ENCODE peak calls at places on chromosomes 12 and 14, in eight cellular contexts. U is A549, M is IMR-90, H is GM12878, F is WTC11, B is HepG2, N is SK-N-SH, T is K562. Z is an unnamed sample.

GRCh38 chr12:50059440-50060119 is 2.2 kb downstream of the ASIC1 start:
- DNase-seq in T (no peak), F (no peak), B (no peak), M (peak), U (no peak), H (no peak), N (no peak), Z (no peak)

GRCh38 chr14:22344673-22345072 is 244.4 kb downstream of the DAD1 start:
- DNase-seq in U (no peak), B (no peak), H (no peak), N (no peak), M (no peak), F (no peak), T (no peak), Z (no peak)

GRCh38 chr14:95257521-95257920 is 62.2 kb downstream of the CLMN start:
- DNase-seq in N (no peak), M (no peak), F (no peak), T (no peak), H (no peak), U (no peak), B (no peak), Z (no peak)

GRCh38 chr12:75892779-75893408 is 138.7 kb downstream of the PHLDA1 start:
- DNase-seq in M (peak), N (no peak), B (no peak), U (no peak), T (peak), F (no peak), H (no peak), Z (no peak)

GRCh38 chr12:85423947-85424346 is 143.9 kb downstream of the ALX1 start:
- DNase-seq in F (no peak), N (no peak), M (no peak), B (no peak), T (no peak), H (no peak), U (no peak), Z (no peak)

GRCh38 chr14:95273041-95273978 is 46.4 kb downstream of the CLMN start:
- DNase-seq in B (peak), T (no peak), M (no peak), N (no peak), H (no peak), F (no peak), U (no peak), Z (no peak)

GRCh38 chr14:104431929-104432541 is 147.5 kb upstream of the C14orf180 start:
- DNase-seq in H (no peak), B (no peak), M (no peak), U (no peak), T (peak), F (peak), N (no peak), Z (no peak)

GRCh38 chr14:53226553-53226952 is 73.4 kb upstream of the DDHD1 start:
- DNase-seq in N (no peak), B (no peak), T (no peak), F (no peak), M (peak), U (no peak), H (no peak), Z (no peak)

GRCh38 chr12:6697584-6698351 is 2.8 kb downstream of the PIANP start:
- DNase-seq in N (peak), H (no peak), T (peak), B (peak), M (peak), F (peak), U (peak), Z (peak)

GRCh38 chr12:1579626-1580025 is 14.8 kb downstream of the FBXL14 start:
- DNase-seq in U (no peak), M (peak), B (no peak), H (no peak), F (no peak), T (no peak), N (no peak), Z (no peak)

GRCh38 chr14:34122081-34122480 is 171.2 kb upstream of the EGLN3 start:
- DNase-seq in F (no peak), U (no peak), H (no peak), B (no peak), N (no peak), M (no peak), T (no peak), Z (no peak)

GRCh38 chr12:2306686-2307249 is 254.0 kb downstream of the CACNA1C start:
- DNase-seq in T (no peak), N (no peak), B (no peak), U (no peak), F (no peak), M (no peak), H (no peak), Z (no peak)

GRCh38 chr12:63006536-63006935 is 71.6 kb upstream of the PPM1H start:
- DNase-seq in F (no peak), U (no peak), B (no peak), M (no peak), N (no peak), H (no peak), T (no peak), Z (no peak)

GRCh38 chr14:75301666-75302325 is 23.2 kb downstream of the FOS start:
- DNase-seq in H (no peak), M (no peak), B (no peak), F (no peak), N (no peak), U (no peak), T (peak), Z (no peak)

GRCh38 chr12:32589165-32589891 is 89.8 kb upstream of the DNM1L start:
- DNase-seq in N (no peak), U (no peak), T (no peak), M (no peak), H (no peak), F (no peak), B (no peak), Z (no peak)

GRCh38 chr12:98399532-98399931 is 115.9 kb upstream of the TMPO start:
- DNase-seq in U (peak), T (peak), N (no peak), F (peak), B (peak), M (peak), H (no peak), Z (peak)

GRCh38 chr12:106118-106561 is 39.6 kb downstream of the IQSEC3 start:
- DNase-seq in B (peak), T (peak), N (no peak), M (no peak), H (peak), U (peak), F (peak), Z (no peak)

GRCh38 chr14:100660498-100661339 is 66.0 kb upstream of the DLK1 start:
- DNase-seq in H (no peak), F (no peak), M (peak), B (peak), T (no peak), N (no peak), U (no peak), Z (no peak)

GRCh38 chr14:64387232-64387737 is 868 bp upstream of the MTHFD1 start:
- DNase-seq in T (peak), M (peak), F (no peak), U (peak), H (no peak), B (peak), N (peak), Z (no peak)

GRCh38 chr12:29241821-29242591 is 92.9 kb downstream of the FAR2 start:
- DNase-seq in N (peak), H (peak), U (no peak), T (no peak), F (no peak), B (peak), M (peak), Z (no peak)

GRCh38 chr14:51823706-51824105 is 36.7 kb upstream of the GNG2 start:
- DNase-seq in N (no peak), H (no peak), B (no peak), U (no peak), F (no peak), M (peak), T (no peak), Z (no peak)

GRCh38 chr12:58029260-58029659 is 87.9 kb downstream of the ATP23 start:
- DNase-seq in M (no peak), N (no peak), T (no peak), U (no peak), F (no peak), B (no peak), H (no peak), Z (no peak)

GRCh38 chr12:58026421-58026820 is 85.1 kb downstream of the ATP23 start:
- DNase-seq in F (no peak), H (no peak), M (no peak), U (no peak), T (no peak), B (no peak), N (no peak), Z (no peak)

GRCh38 chr12:58028294-58028693 is 86.9 kb downstream of the ATP23 start:
- DNase-seq in T (no peak), H (no peak), F (no peak), M (no peak), N (no peak), B (no peak), U (no peak), Z (no peak)

GRCh38 chr12:58025431-58025830 is 84.1 kb downstream of the ATP23 start:
- DNase-seq in M (no peak), B (no peak), T (no peak), F (no peak), N (no peak), H (no peak), U (no peak), Z (no peak)

DNA sequence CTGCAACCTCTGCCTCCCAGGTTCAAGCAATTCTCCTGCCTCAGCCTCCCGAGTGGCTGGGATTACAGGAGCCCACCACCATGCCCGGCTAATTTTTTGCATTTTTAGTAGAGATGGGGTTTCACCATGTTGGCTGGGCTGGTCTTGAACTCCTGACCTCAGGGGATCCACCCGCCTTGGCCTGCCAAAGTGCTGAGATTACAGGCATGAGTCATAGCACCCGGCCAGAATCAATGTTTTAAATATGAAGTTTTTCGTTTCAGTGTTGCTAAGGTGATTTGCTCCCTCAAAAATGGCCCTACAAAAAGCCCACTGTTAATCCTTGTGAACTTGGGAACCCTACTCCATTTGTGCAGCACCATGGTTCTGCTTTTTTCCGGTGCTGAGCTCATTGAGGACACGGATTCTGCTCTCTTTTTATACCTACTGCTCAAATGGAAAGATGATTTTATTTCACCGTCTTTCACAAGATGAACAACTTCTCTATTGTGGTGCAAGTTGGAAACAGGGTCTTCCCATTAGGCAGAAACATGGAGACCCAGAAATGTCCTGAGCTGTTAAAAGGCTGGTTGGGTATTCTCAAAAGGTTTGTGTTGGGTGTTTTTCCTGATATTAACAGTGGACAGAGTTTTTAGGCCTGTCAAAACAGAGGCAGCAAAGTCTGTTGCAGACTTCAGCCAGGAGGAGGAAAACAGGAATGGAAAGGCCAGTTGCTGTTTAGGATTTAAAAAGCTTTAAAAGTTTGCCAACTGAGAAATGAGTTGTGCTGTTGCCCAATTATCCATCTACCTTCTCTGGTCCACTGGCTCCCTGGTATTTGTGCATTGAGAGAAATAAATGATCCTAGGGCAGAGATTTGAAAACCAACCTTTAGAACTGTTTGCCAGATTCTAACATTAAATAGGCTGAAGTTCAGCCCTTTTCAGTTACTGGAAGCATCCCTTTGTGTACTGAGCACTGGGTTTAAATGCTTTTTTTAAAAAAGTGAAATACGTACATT is 85.8 kb downstream of the ATP23 start:
- DNase-seq in F (no peak), N (no peak), U (no peak), T (no peak), M (no peak), H (no peak), B (no peak), Z (no peak)
- TF ChIP-seq USF2 in F (no peak), N (no peak), U (no peak), T (no peak), M (no peak), H (no peak), B (no peak), Z (no peak)

GRCh38 chr12:94263905-94264655 is 115.7 kb downstream of the PLXNC1 start:
- DNase-seq in U (no peak), F (peak), B (no peak), N (no peak), H (no peak), M (no peak), T (no peak), Z (peak)
- TF ChIP-seq USF2 in U (no peak), F (no peak), B (no peak), N (no peak), H (no peak), M (no peak), T (no peak), Z (no peak)

DNA sequence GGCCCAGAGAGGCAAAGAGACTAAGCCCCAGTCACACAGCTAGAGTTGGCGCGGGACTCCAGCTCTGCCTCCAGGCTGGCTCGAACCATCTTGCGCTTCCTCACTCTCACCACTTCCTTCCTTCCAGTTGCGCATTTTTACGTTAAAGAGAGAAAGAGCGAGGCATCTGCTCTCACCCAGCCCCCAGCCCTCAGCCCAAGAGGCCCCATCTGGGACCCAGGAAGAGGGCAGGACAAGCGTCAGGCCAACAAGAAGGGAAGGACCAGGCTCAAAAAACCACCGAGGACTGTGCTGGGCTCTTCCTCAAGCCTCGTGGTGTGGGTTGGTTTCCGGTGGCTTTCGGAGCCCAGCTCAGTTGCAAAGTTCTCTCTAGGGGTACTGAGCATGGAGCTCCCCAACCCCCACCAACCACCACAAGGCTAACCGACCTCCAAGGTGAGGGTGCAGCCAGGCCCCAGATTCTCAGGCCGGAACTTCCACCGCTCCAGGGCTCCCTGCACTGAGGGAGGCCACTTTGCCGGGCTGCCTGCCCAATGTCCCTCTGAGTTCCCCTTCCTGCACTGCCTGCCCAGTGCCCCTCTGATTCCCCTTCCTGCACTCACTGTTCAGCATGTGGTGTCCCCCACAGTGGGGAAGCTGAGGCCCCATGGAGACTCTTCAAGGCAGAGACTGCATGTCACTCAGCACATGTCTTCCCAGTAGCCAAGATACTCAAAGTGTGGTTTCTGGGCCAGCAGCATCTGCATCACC is 35.9 kb downstream of the TESC start:
- DNase-seq in M (no peak), T (no peak), B (no peak), H (peak), N (no peak), F (no peak), U (no peak), Z (no peak)
- TF ChIP-seq USF2 in M (no peak), T (no peak), B (no peak), H (no peak), N (no peak), F (peak), U (no peak), Z (no peak)

GRCh38 chr12:66638666-66639065 is 40.2 kb downstream of the GRIP1 start:
- DNase-seq in F (no peak), T (no peak), U (no peak), B (no peak), H (no peak), M (no peak), N (no peak), Z (no peak)

GRCh38 chr12:66637693-66638301 is 41.1 kb downstream of the GRIP1 start:
- DNase-seq in F (no peak), H (no peak), N (no peak), T (no peak), B (no peak), U (no peak), M (no peak), Z (no peak)

GRCh38 chr12:66636771-66637170 is 42.1 kb downstream of the GRIP1 start:
- DNase-seq in N (no peak), F (no peak), T (no peak), U (no peak), B (no peak), M (no peak), H (no peak), Z (no peak)

GRCh38 chr12:66629138-66629880 is 49.6 kb downstream of the GRIP1 start:
- DNase-seq in U (no peak), N (no peak), T (no peak), M (no peak), F (no peak), B (peak), H (no peak), Z (no peak)

DNA sequence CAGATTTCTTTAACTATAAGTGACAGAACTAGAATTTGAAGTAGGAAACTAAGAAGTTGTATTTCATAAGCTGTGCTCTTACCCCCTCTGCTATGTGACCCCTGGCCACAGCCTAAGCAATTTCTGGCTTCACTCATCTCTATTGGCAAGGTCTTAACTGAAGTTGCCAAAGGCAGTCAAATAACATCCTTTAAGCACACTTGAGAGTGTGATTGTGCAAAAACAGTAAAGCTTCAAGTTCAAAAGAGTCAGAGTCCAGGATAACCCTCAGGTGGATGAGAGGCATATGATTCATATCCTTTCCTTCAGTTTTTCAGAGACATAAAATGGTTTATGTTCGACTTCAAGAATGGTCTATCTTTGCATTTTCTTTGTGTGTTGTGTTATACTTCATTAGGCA is 45.2 kb downstream of the GRIP1 start:
- DNase-seq in N (no peak), B (no peak), F (no peak), T (no peak), H (no peak), M (no peak), U (no peak), Z (no peak)
- TF ChIP-seq USF2 in N (no peak), B (no peak), F (no peak), T (no peak), H (no peak), M (no peak), U (no peak), Z (no peak)

DNA sequence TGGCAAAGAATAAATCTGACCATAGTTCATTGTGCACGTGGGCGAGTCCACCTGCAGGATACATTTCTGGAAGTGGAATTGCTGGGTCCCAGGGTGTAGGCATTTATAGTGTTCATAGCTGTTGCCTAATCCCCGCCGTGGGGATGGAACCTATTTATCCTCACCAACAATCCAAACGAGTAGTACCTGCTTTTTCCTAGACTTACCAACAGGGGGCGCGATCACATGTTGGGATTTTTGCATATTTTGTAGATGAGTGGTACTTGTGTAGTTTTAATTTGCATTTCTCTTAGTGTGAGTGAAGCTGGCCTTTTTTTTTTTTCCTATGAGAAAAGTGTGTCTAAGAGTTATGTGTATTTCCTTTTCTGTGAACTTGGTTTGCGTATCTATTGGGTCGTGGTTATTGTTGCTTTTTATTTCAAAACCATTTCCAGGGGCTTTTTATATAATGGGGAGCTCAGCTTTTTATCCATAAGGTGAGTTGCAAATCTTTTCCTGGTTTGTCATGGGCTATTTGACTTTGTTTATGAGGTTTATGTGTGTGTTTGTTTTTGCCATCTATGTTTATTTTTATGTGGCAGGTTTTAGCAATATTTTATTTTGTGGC is 67.2 kb downstream of the CCDC92 start:
- DNase-seq in M (peak), F (peak), N (peak), B (peak), U (peak), T (peak), H (peak), Z (no peak)
- TF ChIP-seq USF2 in M (peak), F (no peak), N (no peak), B (no peak), U (no peak), T (no peak), H (no peak), Z (no peak)

DNA sequence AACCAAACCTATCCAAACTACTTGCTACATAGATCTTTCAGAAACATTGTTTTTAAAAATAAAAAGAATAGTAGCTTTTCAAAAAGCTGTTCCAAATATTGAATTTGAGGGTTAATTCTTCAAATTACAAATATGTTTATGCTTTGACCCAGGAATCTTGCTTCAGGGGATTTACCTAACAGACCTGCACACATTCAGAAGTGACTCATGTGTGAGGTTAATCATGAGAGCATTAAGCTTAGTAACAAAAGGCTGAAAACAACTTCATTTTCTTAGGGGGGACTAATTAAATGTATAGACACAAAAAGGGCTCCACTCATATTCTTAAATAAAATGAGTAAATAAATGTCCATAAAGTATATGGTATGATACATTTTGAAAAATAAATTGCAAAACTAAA is 672.4 kb upstream of the FLRT2 start:
- DNase-seq in N (no peak), M (no peak), H (no peak), B (no peak), T (no peak), F (no peak), U (no peak), Z (no peak)
- TF ChIP-seq USF2 in N (no peak), M (no peak), H (no peak), B (no peak), T (no peak), F (no peak), U (no peak), Z (no peak)

GRCh38 chr12:42987216-42987631 is 397.7 kb upstream of the PRICKLE1 start:
- DNase-seq in H (no peak), B (no peak), F (no peak), N (peak), U (no peak), T (no peak), M (no peak), Z (no peak)
- TF ChIP-seq USF2 in H (no peak), B (no peak), F (no peak), N (no peak), U (no peak), T (no peak), M (no peak), Z (no peak)

GRCh38 chr14:96663076-96663475 is 134.1 kb upstream of the VRK1 start:
- DNase-seq in T (no peak), U (no peak), N (no peak), H (no peak), F (no peak), M (no peak), B (no peak), Z (peak)
- TF ChIP-seq USF2 in T (no peak), U (no peak), N (no peak), H (no peak), F (no peak), M (no peak), B (no peak), Z (no peak)